ENCODE peak calls at places on chromosome 6, in four cellular contexts. One of them, this sample, is unnamed.

GRCh38 chr6:98831057-98832031 is 3.0 kb upstream of the POU3F2 start:
- DNase-seq in NCI-H2107: no peak
- DNase-seq in WTC11: peak
- DNase-seq in AG20443: no peak
- DNase-seq in this sample: no peak

GRCh38 chr6:33854572-33855030 is 50.8 kb upstream of the MLN start:
- DNase-seq in NCI-H2107: peak
- DNase-seq in WTC11: no peak
- DNase-seq in AG20443: peak
- DNase-seq in this sample: no peak

GRCh38 chr6:144566868-144567615 is 281.9 kb downstream of the UTRN start:
- DNase-seq in NCI-H2107: no peak
- DNase-seq in WTC11: no peak
- DNase-seq in AG20443: no peak
- DNase-seq in this sample: peak

GRCh38 chr6:90175627-90176538 is 120.8 kb downstream of the BACH2 start:
- DNase-seq in NCI-H2107: no peak
- DNase-seq in WTC11: no peak
- DNase-seq in AG20443: no peak
- DNase-seq in this sample: no peak

GRCh38 chr6:152293404-152293803 is 343.8 kb downstream of the SYNE1 start:
- DNase-seq in NCI-H2107: no peak
- DNase-seq in WTC11: no peak
- DNase-seq in AG20443: no peak
- DNase-seq in this sample: no peak

GRCh38 chr6:166572370-166573261 is 13.9 kb downstream of the RAMACL start:
- DNase-seq in NCI-H2107: peak
- DNase-seq in WTC11: peak
- DNase-seq in AG20443: peak
- DNase-seq in this sample: no peak

GRCh38 chr6:166465671-166466087 is 82.9 kb upstream of the MPC1 start:
- DNase-seq in NCI-H2107: no peak
- DNase-seq in WTC11: no peak
- DNase-seq in AG20443: peak
- DNase-seq in this sample: no peak

GRCh38 chr6:107116328-107116892 is 1.1 kb upstream of the BEND3 start:
- DNase-seq in NCI-H2107: no peak
- DNase-seq in WTC11: peak
- DNase-seq in AG20443: peak
- DNase-seq in this sample: peak

GRCh38 chr6:26311012-26311384 is 54.0 kb upstream of the BTN3A2 start:
- DNase-seq in NCI-H2107: no peak
- DNase-seq in WTC11: peak
- DNase-seq in AG20443: peak
- DNase-seq in this sample: no peak

GRCh38 chr6:40287296-40287820 is 299.8 kb downstream of the LRFN2 start:
- DNase-seq in NCI-H2107: no peak
- DNase-seq in WTC11: no peak
- DNase-seq in AG20443: no peak
- DNase-seq in this sample: no peak

GRCh38 chr6:150025201-150025917 is at the start of gene RAET1L:
- DNase-seq in NCI-H2107: no peak
- DNase-seq in WTC11: no peak
- DNase-seq in AG20443: peak
- DNase-seq in this sample: no peak

GRCh38 chr6:85672050-85672449 is 29.4 kb upstream of the SYNCRIP start:
- DNase-seq in NCI-H2107: no peak
- DNase-seq in WTC11: no peak
- DNase-seq in AG20443: no peak
- DNase-seq in this sample: no peak

GRCh38 chr6:146543211-146543939 is at the start of gene RAB32:
- DNase-seq in NCI-H2107: no peak
- DNase-seq in WTC11: peak
- DNase-seq in AG20443: peak
- DNase-seq in this sample: no peak

GRCh38 chr6:43774776-43775583 is 5.0 kb downstream of the VEGFA start:
- DNase-seq in NCI-H2107: no peak
- DNase-seq in WTC11: peak
- DNase-seq in AG20443: peak
- DNase-seq in this sample: peak

GRCh38 chr6:53809691-53810090 is 14.9 kb downstream of the LRRC1 start:
- DNase-seq in NCI-H2107: no peak
- DNase-seq in WTC11: no peak
- DNase-seq in AG20443: no peak
- DNase-seq in this sample: no peak

GRCh38 chr6:152748843-152749242 is 1.8 kb upstream of the VIP start:
- DNase-seq in NCI-H2107: no peak
- DNase-seq in WTC11: no peak
- DNase-seq in AG20443: no peak
- DNase-seq in this sample: peak

GRCh38 chr6:67358241-67358640 is 1276.8 kb upstream of the ADGRB3 start:
- DNase-seq in NCI-H2107: no peak
- DNase-seq in WTC11: no peak
- DNase-seq in AG20443: no peak
- DNase-seq in this sample: no peak

GRCh38 chr6:82712826-82713225 is 349.2 kb downstream of the TPBG start:
- DNase-seq in NCI-H2107: no peak
- DNase-seq in WTC11: no peak
- DNase-seq in AG20443: no peak
- DNase-seq in this sample: peak

GRCh38 chr6:138688580-138688979 is 85.0 kb upstream of the CCDC28A start:
- DNase-seq in NCI-H2107: no peak
- DNase-seq in WTC11: no peak
- DNase-seq in AG20443: no peak
- DNase-seq in this sample: no peak

GRCh38 chr6:147509900-147510299 is 1.4 kb downstream of the SAMD5 start:
- DNase-seq in NCI-H2107: no peak
- DNase-seq in WTC11: no peak
- DNase-seq in AG20443: no peak
- DNase-seq in this sample: no peak

GRCh38 chr6:119347466-119348307 is 1.9 kb downstream of the MAN1A1 start:
- DNase-seq in NCI-H2107: no peak
- DNase-seq in WTC11: no peak
- DNase-seq in AG20443: peak
- DNase-seq in this sample: no peak

GRCh38 chr6:56772737-56773184 is 130.1 kb upstream of the DST start:
- DNase-seq in NCI-H2107: no peak
- DNase-seq in WTC11: no peak
- DNase-seq in AG20443: peak
- DNase-seq in this sample: no peak

GRCh38 chr6:31086788-31087440 is 25.5 kb downstream of the C6orf15 start:
- DNase-seq in NCI-H2107: no peak
- DNase-seq in WTC11: no peak
- DNase-seq in AG20443: peak
- DNase-seq in this sample: no peak

GRCh38 chr6:29968130-29968529 is 25.8 kb downstream of the HLA-A start:
- DNase-seq in NCI-H2107: no peak
- DNase-seq in WTC11: no peak
- DNase-seq in AG20443: no peak
- DNase-seq in this sample: no peak

GRCh38 chr6:126054258-126054702 is 67.9 kb downstream of the TRMT11 start:
- DNase-seq in NCI-H2107: no peak
- DNase-seq in WTC11: no peak
- DNase-seq in AG20443: no peak
- DNase-seq in this sample: peak

GRCh38 chr6:167590193-167590592 is 236.5 kb upstream of the AFDN start:
- DNase-seq in NCI-H2107: no peak
- DNase-seq in WTC11: no peak
- DNase-seq in AG20443: no peak
- DNase-seq in this sample: no peak

GRCh38 chr6:11428895-11429294 is 108.7 kb upstream of the TMEM170B start:
- DNase-seq in NCI-H2107: no peak
- DNase-seq in WTC11: no peak
- DNase-seq in AG20443: peak
- DNase-seq in this sample: no peak

GRCh38 chr6:45483021-45483420 is 105.3 kb upstream of the SUPT3H start:
- DNase-seq in NCI-H2107: no peak
- DNase-seq in WTC11: no peak
- DNase-seq in AG20443: peak
- DNase-seq in this sample: no peak

GRCh38 chr6:33632603-33633039 is 11.5 kb downstream of the ITPR3 start:
- DNase-seq in NCI-H2107: no peak
- DNase-seq in WTC11: peak
- DNase-seq in AG20443: peak
- DNase-seq in this sample: no peak

GRCh38 chr6:27188206-27188884 is 59.2 kb upstream of the PRSS16 start:
- DNase-seq in NCI-H2107: no peak
- DNase-seq in WTC11: peak
- DNase-seq in AG20443: peak
- DNase-seq in this sample: no peak